ENCODE peak calls at places on chromosomes 3 and 15, in ten cellular contexts. P, X, G, D, K, L, B, N, E and F are unnamed samples.

GRCh38 chr3:119240101-119240581 is 537 bp downstream of the B4GALT4 start:
- DNase-seq in X (peak; percentile 21), D (no peak), P (peak; percentile 40), G (peak; percentile 28), E (no peak), L (peak; percentile 50), N (peak; percentile 24), K (no peak), B (no peak), F (peak; percentile 19)

GRCh38 chr15:101439285-101439919 is 50.1 kb downstream of the PCSK6 start:
- DNase-seq in X (peak; percentile 47), P (no peak), K (no peak), E (peak; percentile 17), N (peak; percentile 33), G (no peak), B (no peak), D (peak; percentile 68), L (no peak), F (peak; percentile 63)

GRCh38 chr3:185060655-185061054 is 92.2 kb downstream of the C3orf70 start:
- DNase-seq in L (no peak), G (no peak), B (no peak), N (no peak), E (no peak), D (no peak), P (no peak), X (no peak), K (no peak), F (no peak)

GRCh38 chr3:153250450-153250849 is 88.4 kb downstream of the RAP2B start:
- DNase-seq in X (no peak), L (no peak), N (no peak), P (no peak), E (no peak), K (no peak), B (no peak), D (no peak), G (no peak), F (no peak)

GRCh38 chr3:94978076-94978475 is 915.2 kb downstream of the NSUN3 start:
- DNase-seq in X (no peak), N (no peak), G (no peak), E (no peak), P (no peak), D (no peak), B (no peak), L (no peak), K (no peak), F (no peak)

GRCh38 chr3:113051827-113052226 is 61.0 kb downstream of the GTPBP8 start:
- DNase-seq in L (no peak), G (no peak), X (no peak), E (peak; percentile 47), N (peak; percentile 8), P (peak; percentile 28), D (no peak), B (no peak), K (no peak), F (peak; percentile 23)

GRCh38 chr3:150457996-150458395 is 49.9 kb downstream of the TSC22D2 start:
- DNase-seq in B (no peak), E (no peak), X (no peak), P (no peak), L (no peak), N (no peak), D (no peak), K (no peak), G (no peak), F (no peak)

GRCh38 chr3:34863485-34863884 is 775.8 kb upstream of the ARPP21 start:
- DNase-seq in N (no peak), X (no peak), D (no peak), K (peak; percentile 62), P (no peak), E (no peak), G (no peak), B (no peak), L (no peak), F (no peak)

GRCh38 chr3:178405456-178405970 is 130.7 kb upstream of the KCNMB2 start:
- DNase-seq in P (no peak), G (no peak), B (no peak), D (no peak), E (peak; percentile 74), X (no peak), N (no peak), K (no peak), L (no peak), F (no peak)

GRCh38 chr3:98073486-98073885 is 13.5 kb upstream of the OR5AC2 start:
- DNase-seq in X (no peak), K (no peak), N (no peak), D (no peak), L (no peak), G (no peak), P (no peak), B (no peak), E (no peak), F (no peak)

GRCh38 chr15:40038654-40039543 is at the start of gene SRP14:
- DNase-seq in D (peak; percentile 98), K (peak; percentile 95), G (peak; percentile 97), N (peak; percentile 91), E (peak; percentile 88), L (peak; percentile 93), X (peak; percentile 97), B (peak; percentile 68), P (peak; percentile 95), F (peak; percentile 92)

GRCh38 chr3:143594217-143594616 is 254.1 kb downstream of the SLC9A9 start:
- DNase-seq in K (no peak), G (no peak), D (no peak), L (no peak), X (no peak), N (no peak), B (no peak), P (no peak), E (no peak), F (no peak)
- H3K27me3 ChIP-seq in K (peaks cover 4% of the 10 kb centered on the region), G (no peaks in the 10 kb centered on the region), D (no peaks in the 10 kb centered on the region), L (no peaks in the 10 kb centered on the region), X (no peaks in the 10 kb centered on the region), N (no peaks in the 10 kb centered on the region), B (no peaks in the 10 kb centered on the region), P (no peaks in the 10 kb centered on the region), E (no peaks in the 10 kb centered on the region), F (no peaks in the 10 kb centered on the region)

DNA sequence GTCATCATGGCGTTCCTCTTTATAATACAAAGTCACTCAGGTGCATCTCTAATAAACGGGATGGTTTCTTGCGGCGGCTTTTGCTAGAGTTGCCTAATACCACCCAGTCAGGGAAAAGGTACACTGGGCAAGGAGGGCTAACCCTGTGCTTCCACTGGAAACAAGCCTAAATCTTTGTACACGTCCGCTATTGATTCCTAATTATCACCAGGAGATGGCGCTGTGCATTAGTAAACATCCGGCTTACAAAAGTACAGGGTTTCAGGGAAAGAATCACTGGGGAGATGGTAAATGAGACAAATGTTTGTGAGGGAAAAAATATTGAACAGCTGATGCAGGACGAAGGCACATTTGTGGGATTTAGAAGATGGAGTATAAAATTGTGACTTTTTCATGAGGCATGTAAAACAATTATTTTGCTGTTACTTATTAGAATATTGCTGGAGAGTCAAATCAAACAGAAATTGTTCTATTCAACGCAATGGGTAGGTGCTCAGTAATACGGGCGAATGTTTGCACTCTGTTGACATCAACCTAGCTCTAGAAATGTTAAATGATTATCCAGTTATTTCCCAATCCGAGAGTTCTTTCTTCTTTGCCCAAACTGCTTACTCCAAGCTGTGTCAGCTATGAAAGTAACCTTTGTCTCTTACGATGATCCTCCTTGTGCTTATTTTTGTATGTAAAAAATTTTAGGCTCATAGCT is 50.6 kb downstream of the GMNC start:
- DNase-seq in B (peak; percentile 36), E (peak; percentile 23), P (no peak), G (no peak), N (peak; percentile 60), D (no peak), L (peak; percentile 55), X (no peak), K (peak; percentile 27), F (peak; percentile 39)
- H3K4me3 ChIP-seq in B (peak overlapping the region; percentile 52), E (no peak overlapping the region), P (no peak overlapping the region), G (no peak overlapping the region), N (no peak overlapping the region), D (no peak overlapping the region), L (peak overlapping the region; percentile 31), X (peak overlapping the region; percentile 7), K (peak overlapping the region; percentile 41), F (peak overlapping the region; percentile 40)

GRCh38 chr3:136906725-136907124 is 44.7 kb downstream of the NCK1 start:
- DNase-seq in D (no peak), N (no peak), K (no peak), G (no peak), P (no peak), X (no peak), E (no peak), L (no peak), B (no peak), F (no peak)
- H3K9me3 ChIP-seq in D (peaks cover 33% of the 10 kb centered on the region), N (no peaks in the 10 kb centered on the region), K (peaks cover 3% of the 10 kb centered on the region), G (peaks cover 10% of the 10 kb centered on the region), P (no peaks in the 10 kb centered on the region), X (peaks cover 15% of the 10 kb centered on the region), E (no peaks in the 10 kb centered on the region), L (peaks cover 5% of the 10 kb centered on the region), B (peaks cover 13% of the 10 kb centered on the region), F (peaks cover 42% of the 10 kb centered on the region)

DNA sequence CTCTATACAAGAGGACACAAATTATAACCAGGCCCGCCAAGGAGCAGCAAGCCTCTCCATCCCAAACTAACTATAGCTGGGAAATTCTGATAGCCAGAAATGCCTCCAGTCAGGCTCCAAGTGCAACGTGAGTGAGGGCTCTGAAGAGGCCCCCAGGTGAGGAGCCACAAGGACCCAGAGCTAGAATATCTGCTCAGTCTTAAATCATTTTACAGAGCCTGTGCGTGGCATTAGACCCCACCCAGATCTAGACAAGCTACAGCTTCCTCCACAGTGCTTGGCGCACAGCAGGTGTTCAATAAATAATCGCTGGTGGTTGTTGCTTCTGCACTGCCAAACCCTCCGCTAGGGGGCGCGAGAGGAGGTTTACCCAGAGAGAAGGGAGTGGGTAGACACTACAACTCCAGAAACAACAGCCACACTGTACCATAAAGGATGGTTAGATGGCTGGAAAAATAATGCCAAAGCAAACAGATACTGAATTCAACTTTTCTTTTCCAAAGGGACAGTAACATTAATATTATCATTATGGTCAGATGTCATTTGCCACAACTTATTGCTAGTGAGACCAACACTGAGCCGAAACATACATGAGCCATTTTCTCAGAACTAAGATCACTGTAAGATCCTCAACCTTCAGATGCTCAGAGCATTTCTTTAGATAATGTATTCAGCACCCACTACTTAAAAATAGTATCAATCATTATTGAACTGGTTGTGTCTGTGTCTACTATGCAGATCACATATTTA is 44.5 kb downstream of the ZIC4 start:
- DNase-seq in K (peak; percentile 59), E (no peak), D (no peak), L (peak; percentile 11), X (peak; percentile 34), B (no peak), P (no peak), N (peak; percentile 25), G (no peak), F (peak; percentile 59)
- H3K27me3 ChIP-seq in K (peaks cover 54% of the 10 kb centered on the region), E (peaks cover 66% of the 10 kb centered on the region), D (peaks cover 37% of the 10 kb centered on the region), L (peaks cover 8% of the 10 kb centered on the region), X (peaks cover 28% of the 10 kb centered on the region), B (peaks cover 78% of the 10 kb centered on the region), P (peaks cover 8% of the 10 kb centered on the region), N (no peaks in the 10 kb centered on the region), G (peaks cover 37% of the 10 kb centered on the region), F (no peaks in the 10 kb centered on the region)